ENCODE peak calls at places on chromosomes 16 and 17, in seven cellular contexts. N is heart left ventricle; H is neural progenitor cell; S is A549; L is body of pancreas; W is brain microvascular endothelial cell; B is CD4-positive, alpha-beta T cell. E is an unnamed sample.

GRCh38 chr16:30535106-30535776 is 583 bp upstream of the ZNF747 start:
- DNase-seq in B (no peak), W (peak), N (no peak), H (peak), S (no peak), L (no peak), E (no peak)

GRCh38 chr17:59859444-59860025 is 33.2 kb downstream of the TUBD1 start:
- DNase-seq in H (no peak), S (peak), N (no peak), B (no peak), W (peak), L (no peak), E (peak)

GRCh38 chr17:56020369-56020768 is 132.9 kb upstream of the ANKFN1 start:
- DNase-seq in B (no peak), L (no peak), S (no peak), H (no peak), N (no peak), W (no peak), E (no peak)

GRCh38 chr17:63881935-63882601 is at the start of gene GH2:
- DNase-seq in H (peak), S (peak), W (peak), B (peak), L (peak), N (peak), E (peak)

GRCh38 chr17:2068589-2069051 is 13.7 kb downstream of the HIC1 start:
- DNase-seq in S (no peak), B (no peak), H (no peak), L (no peak), N (no peak), W (no peak), E (peak)

GRCh38 chr17:15651001-15651582 is 31.6 kb upstream of the FBXW10B start:
- DNase-seq in S (peak), W (no peak), B (no peak), N (no peak), H (no peak), L (no peak), E (no peak)

GRCh38 chr16:54280751-54281150 is 5.8 kb downstream of the IRX3 start:
- DNase-seq in N (no peak), H (no peak), L (no peak), B (no peak), S (no peak), W (no peak), E (no peak)

GRCh38 chr16:10535461-10535860 is 44.9 kb downstream of the EMP2 start:
- DNase-seq in H (no peak), S (no peak), W (no peak), L (no peak), N (no peak), B (no peak), E (no peak)

GRCh38 chr16:49825006-49825405 is 30.9 kb downstream of the ZNF423 start:
- DNase-seq in W (no peak), N (no peak), L (no peak), H (no peak), B (no peak), S (no peak), E (peak)

GRCh38 chr16:49824600-49824999 is 31.3 kb downstream of the ZNF423 start:
- DNase-seq in W (no peak), B (no peak), H (no peak), N (no peak), L (no peak), S (no peak), E (no peak)

GRCh38 chr16:49828545-49829267 is 27.2 kb downstream of the ZNF423 start:
- DNase-seq in W (no peak), L (no peak), H (no peak), B (no peak), N (peak), S (no peak), E (no peak)

GRCh38 chr16:49827806-49828428 is 28.0 kb downstream of the ZNF423 start:
- DNase-seq in N (peak), L (no peak), H (no peak), B (no peak), W (no peak), S (no peak), E (peak)

GRCh38 chr16:49826515-49826914 is 29.4 kb downstream of the ZNF423 start:
- DNase-seq in N (no peak), W (no peak), L (no peak), B (no peak), S (no peak), H (no peak), E (peak)
- H3K27ac ChIP-seq in N (peak), W (no peak), L (no peak), B (no peak), S (no peak), H (no peak), E (no peak)

GRCh38 chr16:67207116-67207856 is 8.4 kb downstream of the ELMO3 start:
- DNase-seq in N (no peak), B (no peak), W (no peak), L (no peak), H (peak), S (no peak), E (no peak)

GRCh38 chr16:67207857-67208524 is 9.1 kb downstream of the ELMO3 start:
- DNase-seq in H (no peak), N (no peak), S (peak), B (no peak), W (peak), L (no peak), E (no peak)

GRCh38 chr16:67206838-67207115 is 7.8 kb downstream of the ELMO3 start:
- DNase-seq in L (no peak), N (no peak), B (no peak), H (peak), S (no peak), W (no peak), E (no peak)

GRCh38 chr16:67209565-67209964 is 10.6 kb downstream of the ELMO3 start:
- DNase-seq in N (no peak), B (no peak), W (no peak), S (no peak), L (no peak), H (no peak), E (no peak)

DNA sequence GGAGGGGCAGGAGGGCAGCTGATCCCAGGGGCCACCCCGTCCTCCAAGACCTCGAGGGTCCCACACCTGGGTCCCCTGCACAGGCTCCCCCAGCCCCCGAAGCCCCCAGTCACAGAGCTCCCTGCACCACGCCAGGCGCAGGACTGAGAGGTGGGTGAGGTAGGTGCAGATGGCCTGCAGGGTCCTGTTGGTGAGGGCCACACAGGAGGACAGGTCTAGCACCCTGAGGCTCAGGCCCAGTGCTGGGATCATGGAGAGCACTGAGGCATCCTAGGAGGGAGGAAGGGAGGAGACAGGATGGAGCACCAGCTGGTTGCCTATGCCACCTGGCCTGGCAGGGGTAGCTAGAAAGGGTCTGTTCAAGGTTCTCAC is 9.6 kb downstream of the ELMO3 start:
- DNase-seq in L (no peak), S (no peak), N (no peak), B (no peak), W (no peak), H (no peak), E (no peak)
- H3K27ac ChIP-seq in L (no peak), S (peak), N (no peak), B (no peak), W (no peak), H (no peak), E (no peak)

DNA sequence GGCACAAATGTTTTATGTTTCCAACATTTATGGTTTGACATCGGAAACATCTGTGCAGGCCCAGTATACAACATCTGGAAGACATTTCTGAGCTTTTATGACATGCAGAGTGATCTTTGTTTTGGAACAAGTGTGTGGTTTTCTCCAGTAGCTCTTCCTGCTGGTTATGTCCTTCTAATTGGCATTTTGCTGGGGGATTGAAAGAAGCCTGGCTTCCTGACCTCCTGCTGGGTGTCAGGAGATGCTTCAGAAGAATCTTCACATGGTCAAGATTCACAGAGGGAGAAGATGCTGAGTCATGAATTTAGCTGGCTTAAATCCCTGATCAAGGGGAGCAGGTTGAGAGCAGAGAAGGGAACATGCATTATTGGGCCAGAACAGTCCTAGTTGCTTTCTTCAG is 279.4 kb upstream of the MYOCD start:
- DNase-seq in H (no peak), W (no peak), L (no peak), N (no peak), B (no peak), S (no peak), E (no peak)
- H3K27ac ChIP-seq in H (no peak), W (no peak), L (no peak), N (no peak), B (no peak), S (peak), E (no peak)

GRCh38 chr17:14616508-14616907 is 315.6 kb downstream of the HS3ST3B1 start:
- DNase-seq in S (no peak), N (no peak), H (no peak), L (no peak), W (no peak), B (no peak), E (no peak)
- H3K27ac ChIP-seq in S (no peak), N (no peak), H (no peak), L (no peak), W (no peak), B (no peak), E (no peak)

DNA sequence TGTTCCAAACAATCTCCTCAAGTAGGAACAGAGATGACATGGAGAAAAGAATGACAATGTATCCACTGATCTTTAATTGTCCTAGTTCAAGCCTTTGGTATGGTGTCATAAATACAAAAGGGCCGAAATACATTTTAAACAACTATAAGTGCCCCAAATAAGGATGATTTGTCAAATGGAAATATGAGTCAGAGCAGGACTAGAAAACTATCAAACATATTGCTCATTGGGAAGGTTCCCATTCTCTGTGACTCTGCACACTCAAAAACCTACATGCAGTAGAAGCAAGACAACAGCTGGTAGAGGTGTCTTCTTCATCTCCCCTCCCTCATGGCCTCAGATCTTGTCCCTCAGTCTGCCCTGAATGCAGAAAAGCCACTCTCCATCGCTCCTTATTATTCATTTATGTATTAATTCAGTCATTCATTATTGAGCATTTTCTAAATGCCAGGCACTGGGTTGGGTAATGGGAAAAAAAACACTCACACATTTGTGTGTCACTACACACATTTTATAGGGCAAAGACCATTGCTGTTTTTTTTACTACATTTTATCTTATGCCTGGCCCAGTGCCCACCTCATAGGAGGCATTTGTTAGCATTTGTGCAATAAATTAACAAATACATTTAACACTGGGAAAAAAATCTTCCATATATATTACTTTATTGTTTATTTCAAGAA is 10.1 kb downstream of the CA10 start:
- DNase-seq in S (no peak), N (no peak), B (no peak), L (no peak), H (no peak), W (no peak), E (no peak)
- H3K27ac ChIP-seq in S (no peak), N (no peak), B (no peak), L (no peak), H (no peak), W (no peak), E (no peak)

DNA sequence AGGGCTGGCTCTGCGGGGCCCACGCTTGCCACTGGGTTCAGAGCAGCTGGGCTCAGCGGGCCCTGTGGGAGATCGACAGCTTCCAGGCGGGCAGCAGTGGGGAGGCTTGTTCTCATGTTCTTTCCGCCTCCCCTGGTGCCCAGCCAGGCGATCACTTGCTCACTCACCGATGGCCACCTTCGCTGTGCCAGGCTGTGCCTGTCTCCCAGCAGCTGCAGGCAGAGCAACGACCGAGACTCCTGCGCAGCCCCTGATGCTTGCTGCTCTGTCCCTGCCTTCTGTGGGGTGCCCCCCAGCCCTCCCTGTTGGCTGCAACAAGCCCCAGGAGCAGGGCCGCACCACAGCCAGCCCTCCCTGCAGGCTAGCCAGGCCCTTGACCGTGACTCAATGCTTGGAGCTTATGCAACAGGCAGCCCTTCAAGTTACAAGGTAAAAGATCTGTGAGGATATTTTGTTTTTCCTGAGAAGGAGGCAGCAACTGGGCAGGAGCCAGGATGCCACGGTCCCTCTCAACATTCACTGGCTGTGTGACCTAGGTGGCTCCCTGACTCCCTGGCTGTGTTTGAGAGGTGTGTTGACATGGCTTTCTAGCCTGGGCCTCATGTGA is 9.6 kb upstream of the SPNS2 start:
- DNase-seq in S (no peak), B (no peak), L (no peak), W (no peak), N (no peak), H (no peak), E (no peak)
- H3K27ac ChIP-seq in S (no peak), B (no peak), L (no peak), W (no peak), N (no peak), H (no peak), E (no peak)

GRCh38 chr16:27718767-27719445 is 169.0 kb downstream of the KATNIP start:
- DNase-seq in S (no peak), B (no peak), H (peak), W (no peak), L (peak), N (no peak), E (no peak)
- H3K27ac ChIP-seq in S (no peak), B (no peak), H (no peak), W (no peak), L (peak), N (no peak), E (no peak)

GRCh38 chr16:73066321-73066926 is 18.5 kb upstream of the ZFHX3 start:
- DNase-seq in W (no peak), L (no peak), H (peak), B (no peak), S (no peak), N (no peak), E (no peak)

GRCh38 chr16:73069581-73070262 is 21.8 kb upstream of the ZFHX3 start:
- DNase-seq in N (no peak), H (no peak), S (no peak), W (no peak), L (no peak), B (no peak), E (no peak)

GRCh38 chr16:73066927-73067670 is 19.2 kb upstream of the ZFHX3 start:
- DNase-seq in B (no peak), L (no peak), S (no peak), H (peak), W (peak), N (no peak), E (peak)

GRCh38 chr16:73068546-73069401 is 20.8 kb upstream of the ZFHX3 start:
- DNase-seq in N (peak), W (peak), L (peak), H (peak), B (no peak), S (peak), E (peak)

GRCh38 chr16:73067671-73068545 is 20.0 kb upstream of the ZFHX3 start:
- DNase-seq in N (no peak), S (no peak), B (no peak), H (no peak), L (no peak), W (no peak), E (no peak)
- H3K27ac ChIP-seq in N (peak), S (peak), B (no peak), H (no peak), L (peak), W (peak), E (peak)

GRCh38 chr16:11551842-11552241 is 34.9 kb downstream of the LITAF start:
- DNase-seq in W (no peak), H (no peak), L (no peak), S (no peak), B (no peak), N (no peak), E (no peak)
- H3K27ac ChIP-seq in W (no peak), H (no peak), L (peak), S (peak), B (no peak), N (no peak), E (no peak)

DNA sequence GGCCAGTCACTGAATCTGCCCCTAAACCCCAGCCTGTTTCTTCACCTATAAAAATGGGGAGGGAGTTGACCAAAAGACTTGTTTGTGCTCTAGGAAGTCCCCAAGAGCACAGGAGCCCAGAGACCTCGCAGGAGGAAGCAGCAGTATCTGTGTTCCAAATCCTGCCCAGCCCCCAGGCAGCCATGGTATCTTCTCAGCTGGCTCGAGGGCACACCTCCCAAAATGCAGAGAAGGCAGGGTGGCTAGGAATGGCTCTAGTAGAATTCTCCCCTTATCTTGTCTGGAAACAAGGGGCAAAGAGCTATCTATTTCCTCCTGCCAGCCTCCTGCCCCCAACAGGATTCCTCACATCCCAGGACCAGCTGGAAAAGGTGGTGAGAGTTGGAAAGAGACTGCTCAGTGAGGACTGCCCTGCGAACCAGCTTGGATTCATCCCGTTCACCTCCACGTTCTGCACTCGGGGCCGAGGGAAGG is 8.6 kb upstream of the TSPOAP1 start:
- DNase-seq in B (peak), N (no peak), S (no peak), L (no peak), H (no peak), W (no peak), E (no peak)
- H3K27ac ChIP-seq in B (peak), N (no peak), S (no peak), L (peak), H (no peak), W (no peak), E (no peak)

E was measured in endothelial cell of umbilical vein.